ENCODE peak calls at places on chromosomes 7 and 10, in eight cellular contexts. S is astrocyte of the spinal cord, X is kidney epithelial cell, G is cardiac muscle cell, V is A549, D is spleen, C is fibroblast of lung, F is fibroblast of villous mesenchyme. A is an unnamed sample.

GRCh38 chr7:50785346-50785745 is 2.6 kb upstream of the GRB10 start:
- DNase-seq in S (no peak), X (no peak), G (no peak), V (no peak), D (no peak), C (no peak), F (no peak), A (no peak)

GRCh38 chr10:1344846-1345245 is 288.7 kb downstream of the WDR37 start:
- DNase-seq in S (no peak), X (no peak), G (no peak), V (no peak), D (no peak), C (no peak), F (no peak), A (no peak)

GRCh38 chr7:129434846-129435318 is 650 bp downstream of the STRIP2 start:
- DNase-seq in S (peak), X (no peak), G (peak), V (no peak), D (peak), C (peak), F (peak), A (no peak)

GRCh38 chr10:113718974-113719822 is 32.3 kb upstream of the PLEKHS1 start:
- DNase-seq in S (no peak), X (no peak), G (no peak), V (no peak), D (no peak), C (no peak), F (no peak), A (no peak)

GRCh38 chr7:159060440-159060839 is 84.2 kb downstream of the VIPR2 start:
- DNase-seq in S (no peak), X (no peak), G (no peak), V (no peak), D (no peak), C (no peak), F (no peak), A (no peak)

GRCh38 chr10:47025540-47026300 is 114.5 kb downstream of the PTPN20 start:
- DNase-seq in S (peak), X (no peak), G (no peak), V (no peak), D (peak), C (peak), F (no peak), A (no peak)

GRCh38 chr10:35462491-35462934 is 126.2 kb downstream of the CCNY start:
- DNase-seq in S (no peak), X (no peak), G (peak), V (no peak), D (no peak), C (no peak), F (no peak), A (no peak)

GRCh38 chr10:14654821-14655382 is 119.8 kb downstream of the FAM107B start:
- DNase-seq in S (no peak), X (no peak), G (no peak), V (no peak), D (no peak), C (no peak), F (no peak), A (no peak)

GRCh38 chr7:6502886-6503285 is 48.4 kb downstream of the GRID2IP start:
- DNase-seq in S (no peak), X (no peak), G (no peak), V (no peak), D (no peak), C (no peak), F (no peak), A (no peak)

GRCh38 chr10:131574707-131575430 is 263.3 kb upstream of the TCERG1L start:
- DNase-seq in S (no peak), X (no peak), G (no peak), V (no peak), D (peak), C (no peak), F (no peak), A (no peak)

GRCh38 chr7:47470567-47471357 is 111.1 kb downstream of the TNS3 start:
- DNase-seq in S (no peak), X (peak), G (no peak), V (peak), D (no peak), C (no peak), F (no peak), A (no peak)

GRCh38 chr10:49257159-49257558 is 41.8 kb upstream of the C10orf71 start:
- DNase-seq in S (no peak), X (no peak), G (no peak), V (no peak), D (no peak), C (no peak), F (no peak), A (no peak)

GRCh38 chr10:90579602-90580242 is 278.1 kb downstream of the HTR7 start:
- DNase-seq in S (peak), X (no peak), G (no peak), V (no peak), D (no peak), C (peak), F (peak), A (no peak)

GRCh38 chr10:90652519-90652918 is 205.3 kb downstream of the HTR7 start:
- DNase-seq in S (peak), X (no peak), G (peak), V (no peak), D (no peak), C (peak), F (peak), A (no peak)

GRCh38 chr7:139334399-139335150 is 6.6 kb upstream of the FMC1 start:
- DNase-seq in S (no peak), X (no peak), G (no peak), V (no peak), D (no peak), C (no peak), F (no peak), A (no peak)

GRCh38 chr7:17521437-17521836 is 223.0 kb downstream of the AHR start:
- DNase-seq in S (peak), X (peak), G (no peak), V (no peak), D (no peak), C (peak), F (peak), A (no peak)

GRCh38 chr7:20737840-20738448 is 48.7 kb downstream of the SP8 start:
- DNase-seq in S (no peak), X (no peak), G (no peak), V (no peak), D (no peak), C (no peak), F (no peak), A (no peak)

GRCh38 chr7:153396475-153396874 is 636.9 kb downstream of the ACTR3B start:
- DNase-seq in S (no peak), X (no peak), G (no peak), V (no peak), D (no peak), C (no peak), F (no peak), A (no peak)

GRCh38 chr10:114284346-114285071 is 45.5 kb downstream of the VWA2 start:
- DNase-seq in S (no peak), X (no peak), G (no peak), V (no peak), D (peak), C (no peak), F (no peak), A (no peak)

GRCh38 chr7:69640216-69640615 is 41.9 kb downstream of the AUTS2 start:
- DNase-seq in S (no peak), X (no peak), G (no peak), V (no peak), D (no peak), C (no peak), F (no peak), A (no peak)

GRCh38 chr7:94043299-94043698 is 39.1 kb upstream of the BET1 start:
- DNase-seq in S (no peak), X (no peak), G (no peak), V (no peak), D (no peak), C (peak), F (peak), A (no peak)

GRCh38 chr7:80135306-80136104 is 874 bp downstream of the GNAI1 start:
- DNase-seq in S (peak), X (no peak), G (peak), V (peak), D (no peak), C (peak), F (peak), A (no peak)

GRCh38 chr7:73891178-73891885 is 30.4 kb downstream of the TMEM270 start:
- DNase-seq in S (peak), X (no peak), G (no peak), V (peak), D (no peak), C (peak), F (peak), A (no peak)

GRCh38 chr7:4416436-4417092 is 265.5 kb upstream of the FOXK1 start:
- DNase-seq in S (no peak), X (no peak), G (no peak), V (no peak), D (no peak), C (peak), F (peak), A (no peak)

GRCh38 chr7:105849122-105849855 is 27.1 kb downstream of the ATXN7L1 start:
- DNase-seq in S (no peak), X (peak), G (no peak), V (no peak), D (no peak), C (no peak), F (peak), A (no peak)

GRCh38 chr10:7968510-7968909 is 86.0 kb upstream of the GATA3 start:
- DNase-seq in S (no peak), X (no peak), G (no peak), V (no peak), D (no peak), C (no peak), F (no peak), A (no peak)

GRCh38 chr7:27112361-27112760 is 9.9 kb upstream of the HOXA2 start:
- DNase-seq in S (peak), X (no peak), G (no peak), V (no peak), D (no peak), C (no peak), F (no peak), A (no peak)

GRCh38 chr7:143960813-143961610 is 6.4 kb downstream of the OR2F1 start:
- DNase-seq in S (no peak), X (no peak), G (no peak), V (no peak), D (no peak), C (no peak), F (no peak), A (no peak)

GRCh38 chr7:128774921-128775320 is 673 bp downstream of the OPN1SW start:
- DNase-seq in S (no peak), X (no peak), G (no peak), V (no peak), D (no peak), C (no peak), F (no peak), A (no peak)

GRCh38 chr10:98299341-98299740 is 31.3 kb upstream of the LOXL4 start:
- DNase-seq in S (no peak), X (no peak), G (peak), V (no peak), D (no peak), C (no peak), F (peak), A (no peak)

DNA sequence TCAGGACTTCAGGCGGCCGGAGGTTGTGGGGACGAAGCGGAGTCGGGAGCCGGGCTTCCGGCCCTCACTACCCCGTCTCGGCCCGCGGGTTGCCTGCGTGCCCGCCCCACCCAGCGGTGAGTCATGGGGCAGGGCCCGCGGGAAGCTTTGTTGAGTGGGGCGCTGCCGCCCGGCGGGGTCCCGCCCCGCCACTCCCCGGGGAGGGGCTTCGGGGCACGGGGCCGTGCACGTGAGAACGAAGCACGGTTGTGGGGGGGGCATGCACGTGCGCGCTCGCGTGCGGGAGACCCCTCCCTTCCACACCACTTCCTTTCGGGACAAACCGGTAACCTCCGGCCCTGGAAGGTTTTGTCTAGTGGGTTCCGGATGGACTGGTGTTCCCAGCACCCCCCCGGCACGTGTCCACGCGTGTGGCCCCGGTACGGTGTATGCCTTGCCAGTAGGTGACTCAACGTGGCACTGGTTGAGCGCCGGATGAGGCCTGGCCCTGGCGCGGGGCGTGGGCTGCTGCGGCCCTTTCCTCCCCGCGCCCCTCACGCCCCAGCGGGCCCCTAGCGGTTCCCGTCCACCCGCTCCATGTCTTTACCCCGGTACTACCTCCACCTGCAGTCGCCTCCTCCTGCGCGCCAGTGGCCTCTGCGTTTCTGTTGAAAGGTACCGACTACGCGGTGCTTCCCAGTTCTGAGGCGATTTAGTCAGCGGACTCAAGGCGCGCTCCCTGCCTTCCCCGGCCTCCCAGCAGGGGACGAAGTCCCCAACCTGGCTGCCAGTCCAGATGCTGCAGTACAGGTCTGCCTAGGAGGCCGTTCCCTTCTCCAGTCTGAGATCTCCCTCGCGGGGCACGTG is 3.1 kb downstream of the ADIRF start:
- DNase-seq in S (peak), X (peak), G (peak), V (peak), D (peak), C (peak), F (peak), A (no peak)
- TF ChIP-seq CTCF in S (no peak), X (peak), G (no peak), V (no peak), D (peak), C (no peak), F (no peak), A (peak)

DNA sequence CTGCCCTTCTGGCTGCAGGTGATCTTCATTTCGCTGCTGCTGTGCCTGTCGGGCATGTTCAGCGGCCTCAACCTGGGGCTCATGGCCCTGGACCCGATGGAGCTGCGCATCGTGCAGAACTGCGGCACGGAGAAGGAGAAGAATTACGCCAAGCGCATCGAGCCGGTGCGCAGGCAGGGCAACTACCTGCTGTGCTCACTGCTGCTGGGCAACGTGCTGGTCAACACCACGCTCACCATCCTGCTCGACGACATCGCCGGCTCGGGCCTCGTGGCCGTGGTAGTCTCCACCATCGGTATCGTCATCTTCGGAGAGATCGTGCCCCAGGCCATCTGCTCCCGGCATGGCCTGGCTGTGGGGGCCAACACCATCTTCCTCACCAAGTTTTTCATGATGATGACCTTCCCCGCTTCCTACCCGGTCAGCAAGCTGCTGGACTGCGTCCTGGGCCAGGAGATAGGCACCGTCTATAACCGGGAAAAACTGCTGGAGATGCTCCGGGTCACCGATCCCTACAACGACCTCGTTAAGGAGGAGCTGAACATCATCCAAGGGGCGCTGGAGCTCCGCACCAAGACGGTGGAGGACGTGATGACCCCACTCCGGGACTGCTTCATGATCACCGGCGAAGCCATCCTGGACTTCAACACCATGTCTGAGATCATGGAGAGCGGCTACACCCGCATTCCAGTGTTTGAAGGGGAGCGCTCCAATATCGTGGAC is 1.3 kb downstream of the CNNM2 start:
- DNase-seq in S (peak), X (no peak), G (peak), V (no peak), D (peak), C (peak), F (no peak), A (no peak)
- H3K4me3 ChIP-seq in S (peak), X (peak), G (peak), V (peak), D (peak), C (peak), F (peak), A (peak)

GRCh38 chr7:87217983-87218653 is 1.4 kb downstream of the TMEM243 start:
- DNase-seq in S (no peak), X (no peak), G (no peak), V (no peak), D (no peak), C (no peak), F (no peak), A (no peak)

GRCh38 chr7:87220026-87220733 is 648 bp upstream of the TMEM243 start:
- DNase-seq in S (peak), X (no peak), G (peak), V (peak), D (peak), C (peak), F (peak), A (no peak)

GRCh38 chr7:87219545-87220025 is at the start of gene TMEM243:
- DNase-seq in S (peak), X (no peak), G (peak), V (peak), D (peak), C (peak), F (peak), A (no peak)

GRCh38 chr7:87220734-87221215 is 1.2 kb upstream of the TMEM243 start:
- DNase-seq in S (no peak), X (no peak), G (peak), V (no peak), D (no peak), C (peak), F (peak), A (no peak)

DNA sequence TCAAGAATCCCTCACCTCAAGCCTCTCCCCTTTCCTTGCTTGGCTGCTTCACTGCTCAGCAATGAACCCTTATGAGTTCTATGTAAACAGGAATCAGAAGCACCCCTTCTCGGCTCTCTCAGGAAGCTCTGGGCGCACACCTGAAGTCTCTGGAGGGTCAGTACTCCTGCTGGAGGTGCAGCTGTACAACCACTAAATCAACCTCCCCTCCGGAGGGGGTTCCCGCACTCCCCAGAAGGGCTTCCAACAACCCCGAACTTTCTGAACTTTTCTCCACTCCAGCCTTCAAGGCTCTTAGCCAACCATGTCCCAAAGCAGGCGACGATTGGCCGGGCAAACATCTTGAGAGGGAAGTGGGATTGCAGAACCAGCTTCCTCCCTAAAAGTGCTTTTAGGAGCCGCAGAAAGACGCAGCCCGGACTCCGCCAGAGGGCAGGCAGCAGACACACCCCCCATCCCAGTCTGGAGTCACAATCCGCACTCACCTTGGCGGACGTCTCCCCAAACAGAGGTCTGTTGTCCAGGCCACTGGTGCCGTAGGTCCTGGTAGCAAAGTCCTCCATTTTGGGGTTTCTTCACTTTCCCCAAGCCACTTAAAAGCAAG is 489 bp downstream of the TMEM243 start:
- DNase-seq in S (peak), X (no peak), G (peak), V (peak), D (peak), C (peak), F (peak), A (no peak)
- TF ChIP-seq CTCF in S (no peak), X (no peak), G (peak), V (no peak), D (no peak), C (no peak), F (peak), A (no peak)

DNA sequence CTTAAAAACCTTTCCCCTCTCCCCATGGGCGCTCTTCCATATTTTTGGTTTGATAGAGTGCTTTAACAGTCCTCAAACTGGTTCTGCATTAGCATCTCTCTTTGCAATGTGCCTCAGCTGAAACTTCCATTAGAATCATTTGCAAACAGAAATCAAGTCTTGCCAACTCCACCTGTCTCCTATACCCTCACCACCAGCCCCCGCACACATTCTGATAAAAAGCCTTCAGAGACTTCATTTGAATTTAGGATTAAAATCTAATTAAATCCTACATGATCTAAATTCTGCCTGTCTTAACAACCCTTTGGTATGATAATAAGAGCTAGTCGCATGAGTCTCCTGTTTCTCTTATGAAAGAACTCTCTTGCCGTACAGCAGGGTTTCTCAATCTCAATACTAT is 384.9 kb upstream of the ETV1 start:
- DNase-seq in S (no peak), X (no peak), G (no peak), V (no peak), D (no peak), C (no peak), F (no peak), A (no peak)
- H3K4me3 ChIP-seq in S (no peak), X (no peak), G (no peak), V (no peak), D (no peak), C (no peak), F (no peak), A (no peak)

GRCh38 chr10:129654461-129654860 is 187.4 kb downstream of the MGMT start:
- DNase-seq in S (no peak), X (no peak), G (no peak), V (no peak), D (no peak), C (no peak), F (no peak), A (no peak)

GRCh38 chr10:129652521-129653201 is 185.6 kb downstream of the MGMT start:
- DNase-seq in S (no peak), X (no peak), G (no peak), V (no peak), D (no peak), C (no peak), F (no peak), A (no peak)

GRCh38 chr10:129655679-129656031 is 188.6 kb downstream of the MGMT start:
- DNase-seq in S (no peak), X (no peak), G (no peak), V (no peak), D (no peak), C (no peak), F (no peak), A (no peak)

GRCh38 chr10:129655007-129655678 is 188.1 kb downstream of the MGMT start:
- DNase-seq in S (no peak), X (no peak), G (no peak), V (no peak), D (no peak), C (no peak), F (no peak), A (no peak)

GRCh38 chr10:129653861-129654260 is 186.8 kb downstream of the MGMT start:
- DNase-seq in S (no peak), X (no peak), G (no peak), V (no peak), D (no peak), C (no peak), F (no peak), A (no peak)
- TF ChIP-seq CTCF in S (no peak), X (no peak), G (no peak), V (no peak), D (no peak), C (no peak), F (no peak), A (no peak)